ENCODE peak calls at places on chromosomes 3 and 15, in ten cellular contexts. B is chondrocyte; M is activated CD8-positive, alpha-beta memory T cell treated with anti-CD3 and anti-CD28 coated beads, Interleukin-2, amount 10 ng/mL, durations not matched to agents 7 days and 5 days; D is endothelial cell of umbilical vein; Q is effector CD4-positive, alpha-beta T cell; W is astrocyte; J is HT1080; U is ELR; V is amniotic stem cell; Y is NCI-H2081 treated with DMSO at 0.1 percent for 48 hours. A is an unnamed sample.

GRCh38 chr3:177282028-177282655 is 84.9 kb upstream of the TBL1XR1 start:
- DNase-seq in J (no peak), D (no peak), B (no peak), Y (peak), U (no peak), W (no peak), Q (no peak), M (no peak), V (no peak), A (peak)

GRCh38 chr3:14124223-14124614 is 451 bp downstream of the CHCHD4 start:
- DNase-seq in W (no peak), B (no peak), Q (peak), D (no peak), Y (no peak), M (peak), J (peak), V (no peak), U (peak), A (peak)

GRCh38 chr15:63495780-63496179 is 8.6 kb upstream of the USP3 start:
- DNase-seq in Y (no peak), U (no peak), Q (no peak), J (no peak), B (no peak), W (no peak), D (no peak), V (no peak), M (no peak), A (no peak)

GRCh38 chr15:89749951-89750559 is 994 bp downstream of the MESP1 start:
- DNase-seq in J (no peak), Q (no peak), Y (no peak), B (no peak), M (no peak), W (no peak), D (peak), U (no peak), V (no peak), A (peak)

GRCh38 chr15:67358812-67359211 is 104.2 kb downstream of the IQCH start:
- DNase-seq in M (no peak), Y (no peak), J (no peak), V (no peak), U (no peak), Q (no peak), D (no peak), W (no peak), B (no peak), A (no peak)

GRCh38 chr3:156489462-156489911 is 65.4 kb downstream of the SSR3 start:
- DNase-seq in D (peak), Q (no peak), U (peak), V (no peak), W (peak), Y (no peak), M (no peak), J (peak), B (no peak), A (no peak)

GRCh38 chr3:116198087-116198486 is 247.2 kb downstream of the LSAMP start:
- DNase-seq in M (no peak), Y (no peak), U (peak), V (no peak), D (no peak), B (no peak), W (peak), Q (no peak), J (peak), A (no peak)

GRCh38 chr3:39980021-39980420 is 170.6 kb downstream of the MYRIP start:
- DNase-seq in D (no peak), M (no peak), J (no peak), Q (no peak), Y (no peak), U (no peak), B (no peak), W (no peak), V (no peak), A (no peak)

GRCh38 chr3:61864886-61865285 is 303.5 kb downstream of the PTPRG start:
- DNase-seq in Q (no peak), M (no peak), U (no peak), Y (no peak), V (no peak), J (no peak), D (no peak), B (no peak), W (peak), A (no peak)

GRCh38 chr3:71194785-71195184 is 388.7 kb downstream of the FOXP1 start:
- DNase-seq in D (no peak), U (no peak), V (no peak), Y (no peak), J (no peak), Q (no peak), W (no peak), B (no peak), M (no peak), A (no peak)

GRCh38 chr3:15405448-15406050 is 21.8 kb downstream of the METTL6 start:
- DNase-seq in W (peak), B (no peak), V (peak), J (peak), U (peak), D (peak), Q (peak), M (no peak), Y (no peak), A (peak)

GRCh38 chr3:196327405-196327804 is 9.4 kb upstream of the DYNLT2B start:
- DNase-seq in M (no peak), Q (no peak), V (no peak), W (no peak), B (no peak), Y (no peak), J (no peak), U (no peak), D (no peak), A (no peak)

GRCh38 chr3:45426161-45426560 is 37.8 kb downstream of the LARS2 start:
- DNase-seq in B (no peak), Q (no peak), D (no peak), M (no peak), J (no peak), Y (no peak), U (no peak), W (no peak), V (no peak), A (no peak)

GRCh38 chr15:62124176-62124952 is 40.7 kb downstream of the C2CD4B start:
- DNase-seq in B (no peak), V (no peak), Q (no peak), Y (peak), M (no peak), U (no peak), D (peak), J (peak), W (peak), A (peak)

GRCh38 chr3:182909318-182910040 is 70.9 kb downstream of the DCUN1D1 start:
- DNase-seq in B (no peak), M (peak), W (peak), Y (peak), Q (no peak), U (peak), J (peak), D (peak), V (no peak), A (peak)

GRCh38 chr3:47399531-47400270 is 18.9 kb downstream of the PTPN23 start:
- DNase-seq in D (no peak), W (no peak), Q (no peak), J (no peak), M (no peak), V (no peak), U (peak), B (no peak), Y (no peak), A (no peak)

GRCh38 chr3:183318846-183319770 is 66.1 kb downstream of the B3GNT5 start:
- DNase-seq in M (no peak), V (no peak), J (no peak), B (no peak), D (no peak), Y (no peak), W (no peak), U (no peak), Q (no peak), A (no peak)

GRCh38 chr3:55160241-55160877 is 232.5 kb upstream of the LRTM1 start:
- DNase-seq in W (peak), M (no peak), U (peak), J (peak), D (no peak), Y (no peak), Q (no peak), V (peak), B (no peak), A (peak)

A was measured in A673.